ENCODE peak calls at places on chromosomes 11 and 22, in eight cellular contexts. One of them, this sample, is unnamed. For H3K27me3, the result is how much of the 10 kb centered on the place peaks cover.

GRCh38 chr11:5624489-5625278 is at the start of gene TRIM34:
- DNase-seq in heart right ventricle: no peak
- DNase-seq in stomach: peak
- DNase-seq in adipocyte: peak
- DNase-seq in cardiac muscle cell: peak
- DNase-seq in Peyer's patch: peak
- DNase-seq in aorta: no peak
- DNase-seq in DND-41: peak
- DNase-seq in this sample: peak

GRCh38 chr11:57668467-57668890 is 565 bp downstream of the ZDHHC5 start:
- DNase-seq in heart right ventricle: no peak
- DNase-seq in stomach: no peak
- DNase-seq in adipocyte: no peak
- DNase-seq in cardiac muscle cell: no peak
- DNase-seq in Peyer's patch: peak
- DNase-seq in aorta: no peak
- DNase-seq in DND-41: peak
- DNase-seq in this sample: no peak

GRCh38 chr22:35399114-35399677 is 744 bp upstream of the MCM5 start:
- DNase-seq in heart right ventricle: no peak
- DNase-seq in stomach: no peak
- DNase-seq in adipocyte: no peak
- DNase-seq in cardiac muscle cell: no peak
- DNase-seq in Peyer's patch: no peak
- DNase-seq in aorta: no peak
- DNase-seq in DND-41: peak
- DNase-seq in this sample: no peak

GRCh38 chr11:2464451-2465165 is 19.8 kb downstream of the KCNQ1 start:
- DNase-seq in heart right ventricle: no peak
- DNase-seq in stomach: peak
- DNase-seq in adipocyte: no peak
- DNase-seq in cardiac muscle cell: no peak
- DNase-seq in Peyer's patch: no peak
- DNase-seq in aorta: no peak
- DNase-seq in DND-41: no peak
- DNase-seq in this sample: no peak

GRCh38 chr22:37196539-37197450 is 8.7 kb upstream of the C1QTNF6 start:
- DNase-seq in heart right ventricle: peak
- DNase-seq in stomach: peak
- DNase-seq in adipocyte: peak
- DNase-seq in cardiac muscle cell: peak
- DNase-seq in Peyer's patch: peak
- DNase-seq in aorta: peak
- DNase-seq in DND-41: no peak
- DNase-seq in this sample: peak

GRCh38 chr11:40204228-40204627 is 1255.2 kb downstream of the LRRC4C start:
- DNase-seq in heart right ventricle: no peak
- DNase-seq in stomach: no peak
- DNase-seq in adipocyte: no peak
- DNase-seq in cardiac muscle cell: no peak
- DNase-seq in Peyer's patch: no peak
- DNase-seq in aorta: no peak
- DNase-seq in DND-41: no peak
- DNase-seq in this sample: no peak

GRCh38 chr11:131038597-131038996 is 122.3 kb upstream of the SNX19 start:
- DNase-seq in heart right ventricle: no peak
- DNase-seq in stomach: no peak
- DNase-seq in adipocyte: no peak
- DNase-seq in cardiac muscle cell: peak
- DNase-seq in Peyer's patch: no peak
- DNase-seq in aorta: no peak
- DNase-seq in DND-41: no peak
- DNase-seq in this sample: no peak

GRCh38 chr11:46105134-46105628 is 16.1 kb downstream of the PHF21A start:
- DNase-seq in heart right ventricle: no peak
- DNase-seq in stomach: no peak
- DNase-seq in adipocyte: no peak
- DNase-seq in cardiac muscle cell: no peak
- DNase-seq in Peyer's patch: no peak
- DNase-seq in aorta: no peak
- DNase-seq in DND-41: no peak
- DNase-seq in this sample: no peak

GRCh38 chr11:3950996-3951662 is 95.7 kb downstream of the STIM1 start:
- DNase-seq in heart right ventricle: no peak
- DNase-seq in stomach: no peak
- DNase-seq in adipocyte: peak
- DNase-seq in cardiac muscle cell: peak
- DNase-seq in Peyer's patch: no peak
- DNase-seq in aorta: no peak
- DNase-seq in DND-41: peak
- DNase-seq in this sample: no peak

GRCh38 chr22:22944268-22944985 is 56.8 kb downstream of the IGLL5 start:
- DNase-seq in heart right ventricle: no peak
- DNase-seq in stomach: peak
- DNase-seq in adipocyte: no peak
- DNase-seq in cardiac muscle cell: no peak
- DNase-seq in Peyer's patch: no peak
- DNase-seq in aorta: peak
- DNase-seq in DND-41: peak
- DNase-seq in this sample: no peak

GRCh38 chr11:86208572-86208971 is 36.0 kb upstream of the EED start:
- DNase-seq in heart right ventricle: no peak
- DNase-seq in stomach: no peak
- DNase-seq in adipocyte: no peak
- DNase-seq in cardiac muscle cell: no peak
- DNase-seq in Peyer's patch: no peak
- DNase-seq in aorta: no peak
- DNase-seq in DND-41: no peak
- DNase-seq in this sample: no peak

GRCh38 chr11:102187416-102188125 is 77.3 kb downstream of the YAP1 start:
- DNase-seq in heart right ventricle: no peak
- DNase-seq in stomach: no peak
- DNase-seq in adipocyte: peak
- DNase-seq in cardiac muscle cell: peak
- DNase-seq in Peyer's patch: no peak
- DNase-seq in aorta: no peak
- DNase-seq in DND-41: no peak
- DNase-seq in this sample: no peak

GRCh38 chr11:86228967-86229330 is 15.6 kb upstream of the EED start:
- DNase-seq in heart right ventricle: no peak
- DNase-seq in stomach: no peak
- DNase-seq in adipocyte: no peak
- DNase-seq in cardiac muscle cell: no peak
- DNase-seq in Peyer's patch: no peak
- DNase-seq in aorta: no peak
- DNase-seq in DND-41: no peak
- DNase-seq in this sample: no peak

GRCh38 chr22:50300620-50301257 is 6.7 kb downstream of the PLXNB2 start:
- DNase-seq in heart right ventricle: no peak
- DNase-seq in stomach: peak
- DNase-seq in adipocyte: no peak
- DNase-seq in cardiac muscle cell: no peak
- DNase-seq in Peyer's patch: no peak
- DNase-seq in aorta: no peak
- DNase-seq in DND-41: no peak
- DNase-seq in this sample: no peak
- H3K27me3 ChIP-seq in heart right ventricle: under half
- H3K27me3 ChIP-seq in stomach: under half
- H3K27me3 ChIP-seq in adipocyte: under half
- H3K27me3 ChIP-seq in cardiac muscle cell: under half
- H3K27me3 ChIP-seq in Peyer's patch: under half
- H3K27me3 ChIP-seq in aorta: under half
- H3K27me3 ChIP-seq in DND-41: under half
- H3K27me3 ChIP-seq in this sample: under half

GRCh38 chr11:118565062-118565461 is 669 bp downstream of the IFT46 start:
- DNase-seq in heart right ventricle: peak
- DNase-seq in stomach: no peak
- DNase-seq in adipocyte: no peak
- DNase-seq in cardiac muscle cell: peak
- DNase-seq in Peyer's patch: no peak
- DNase-seq in aorta: peak
- DNase-seq in DND-41: no peak
- DNase-seq in this sample: no peak
- H3K4me3 ChIP-seq in heart right ventricle: no peak
- H3K4me3 ChIP-seq in stomach: peak
- H3K4me3 ChIP-seq in adipocyte: peak
- H3K4me3 ChIP-seq in cardiac muscle cell: peak
- H3K4me3 ChIP-seq in Peyer's patch: peak
- H3K4me3 ChIP-seq in aorta: peak
- H3K4me3 ChIP-seq in DND-41: no peak
- H3K4me3 ChIP-seq in this sample: no peak

DNA sequence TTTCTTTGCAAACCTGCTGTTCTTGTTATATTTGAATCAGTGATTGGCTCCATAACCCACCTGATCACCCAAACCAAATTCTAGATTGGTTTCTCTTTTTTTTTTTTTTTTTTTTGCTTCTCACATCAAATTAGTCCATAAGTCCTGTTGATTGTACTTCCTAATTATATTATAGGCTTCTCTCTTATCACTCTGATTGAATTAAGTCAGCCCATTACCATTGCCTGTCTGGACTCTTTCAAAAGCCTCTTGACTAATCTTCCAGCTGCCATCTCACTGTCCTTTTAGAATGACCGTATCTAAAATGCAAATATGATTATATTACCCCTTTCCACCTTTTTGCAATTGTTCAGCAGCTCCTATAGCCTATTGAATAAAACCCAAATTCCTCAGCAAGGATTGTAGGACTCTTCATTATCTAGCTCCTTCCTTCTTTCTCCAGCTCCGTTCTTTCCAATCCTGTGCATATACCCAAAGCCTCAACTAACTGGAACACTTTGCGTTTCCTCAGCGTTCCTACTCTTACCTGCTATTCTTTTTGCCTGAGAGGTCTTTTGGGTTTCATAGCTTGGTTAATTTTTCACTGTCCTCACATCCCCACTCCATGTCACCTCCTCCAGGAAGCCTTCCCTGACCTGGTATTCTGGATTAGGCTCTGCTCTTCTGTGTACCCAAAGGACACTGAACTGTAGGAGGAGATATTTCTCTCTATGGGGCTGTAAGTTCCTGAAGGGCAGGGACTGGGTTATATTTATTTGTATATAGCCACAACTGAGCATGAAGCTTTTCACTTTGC is 423.3 kb downstream of the TMEM135 start:
- DNase-seq in heart right ventricle: no peak
- DNase-seq in stomach: no peak
- DNase-seq in adipocyte: no peak
- DNase-seq in cardiac muscle cell: no peak
- DNase-seq in Peyer's patch: no peak
- DNase-seq in aorta: no peak
- DNase-seq in DND-41: no peak
- DNase-seq in this sample: no peak
- H3K27me3 ChIP-seq in heart right ventricle: under half
- H3K27me3 ChIP-seq in stomach: under half
- H3K27me3 ChIP-seq in adipocyte: under half
- H3K27me3 ChIP-seq in cardiac muscle cell: under half
- H3K27me3 ChIP-seq in Peyer's patch: under half
- H3K27me3 ChIP-seq in aorta: under half
- H3K27me3 ChIP-seq in DND-41: under half
- H3K27me3 ChIP-seq in this sample: under half

GRCh38 chr11:67301951-67302516 is 1.3 kb upstream of the SSH3 start:
- DNase-seq in heart right ventricle: peak
- DNase-seq in stomach: peak
- DNase-seq in adipocyte: no peak
- DNase-seq in cardiac muscle cell: peak
- DNase-seq in Peyer's patch: peak
- DNase-seq in aorta: peak
- DNase-seq in DND-41: no peak
- DNase-seq in this sample: no peak
- H3K4me3 ChIP-seq in heart right ventricle: no peak
- H3K4me3 ChIP-seq in stomach: peak
- H3K4me3 ChIP-seq in adipocyte: peak
- H3K4me3 ChIP-seq in cardiac muscle cell: no peak
- H3K4me3 ChIP-seq in Peyer's patch: peak
- H3K4me3 ChIP-seq in aorta: no peak
- H3K4me3 ChIP-seq in DND-41: no peak
- H3K4me3 ChIP-seq in this sample: no peak

DNA sequence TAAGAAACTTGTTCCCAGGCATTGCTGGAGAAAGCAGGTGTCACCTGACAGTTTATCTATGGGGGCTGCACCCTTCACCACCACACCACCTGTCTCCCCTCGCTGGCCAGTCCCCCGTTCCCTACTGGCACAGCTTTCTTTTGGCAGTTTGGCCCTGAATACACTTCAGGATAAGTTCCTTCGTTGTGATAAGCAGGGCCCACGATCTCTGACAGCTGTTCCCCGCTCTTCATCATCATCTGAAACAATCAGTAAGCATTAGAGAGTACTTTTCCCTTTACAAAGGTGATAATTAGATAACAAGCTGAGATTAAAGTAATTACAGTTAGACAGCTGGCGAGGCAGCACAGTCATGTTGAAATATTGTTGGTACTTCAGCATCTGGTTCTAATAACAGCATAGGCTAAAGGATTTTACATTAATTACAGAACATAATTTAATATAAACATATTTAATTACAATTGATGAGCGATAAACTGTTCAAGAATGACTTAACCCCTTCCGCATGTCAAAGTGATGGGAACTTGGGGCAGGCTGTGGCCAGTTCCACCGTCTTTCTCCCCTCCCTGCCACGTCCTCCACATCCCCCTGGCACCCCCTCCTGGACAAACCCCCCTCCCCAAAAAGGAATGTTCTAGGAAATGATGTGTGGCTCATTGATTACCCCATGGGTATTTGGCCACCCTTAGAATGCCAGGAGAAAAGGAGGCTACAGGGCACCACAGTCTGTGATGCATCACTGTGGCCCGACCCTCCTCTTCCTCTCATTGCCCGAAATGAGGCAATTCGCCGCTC is 134.8 kb downstream of the RCN1 start:
- DNase-seq in heart right ventricle: no peak
- DNase-seq in stomach: no peak
- DNase-seq in adipocyte: no peak
- DNase-seq in cardiac muscle cell: no peak
- DNase-seq in Peyer's patch: no peak
- DNase-seq in aorta: no peak
- DNase-seq in DND-41: no peak
- DNase-seq in this sample: no peak
- H3K27me3 ChIP-seq in heart right ventricle: under half
- H3K27me3 ChIP-seq in stomach: under half
- H3K27me3 ChIP-seq in adipocyte: under half
- H3K27me3 ChIP-seq in cardiac muscle cell: under half
- H3K27me3 ChIP-seq in Peyer's patch: under half
- H3K27me3 ChIP-seq in aorta: under half
- H3K27me3 ChIP-seq in DND-41: under half
- H3K27me3 ChIP-seq in this sample: under half

DNA sequence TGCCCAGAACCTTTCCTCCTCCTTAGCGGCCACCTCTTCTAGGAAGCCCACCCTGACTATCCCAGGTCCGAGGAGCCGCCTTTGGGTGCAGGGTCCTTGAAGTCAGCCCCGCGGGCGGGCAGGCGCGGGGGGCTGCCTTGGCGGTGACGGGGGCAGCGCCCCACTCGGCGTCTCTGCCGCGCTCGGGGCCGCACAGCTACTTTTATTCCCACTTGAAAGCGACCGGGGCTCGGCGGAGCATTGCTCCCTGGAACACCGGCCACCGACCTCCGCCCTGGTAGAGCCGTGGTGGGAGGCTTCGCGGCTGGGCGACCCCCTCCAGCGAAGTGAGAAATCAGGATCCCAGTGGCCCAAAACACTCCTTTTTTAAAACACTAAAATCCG is 823 bp upstream of the MAPK11 start:
- DNase-seq in heart right ventricle: no peak
- DNase-seq in stomach: no peak
- DNase-seq in adipocyte: no peak
- DNase-seq in cardiac muscle cell: no peak
- DNase-seq in Peyer's patch: no peak
- DNase-seq in aorta: no peak
- DNase-seq in DND-41: no peak
- DNase-seq in this sample: no peak
- H3K4me3 ChIP-seq in heart right ventricle: peak
- H3K4me3 ChIP-seq in stomach: peak
- H3K4me3 ChIP-seq in adipocyte: peak
- H3K4me3 ChIP-seq in cardiac muscle cell: peak
- H3K4me3 ChIP-seq in Peyer's patch: peak
- H3K4me3 ChIP-seq in aorta: no peak
- H3K4me3 ChIP-seq in DND-41: peak
- H3K4me3 ChIP-seq in this sample: peak

This sample was measured in CD8-positive, alpha-beta memory T cell.